ENCODE peak calls at places on chromosomes 4 and X, in nine cellular contexts. N, T, E, G, L, X, Z, K and U are unnamed samples.

GRCh38 chr4:182449186-182449880 is 206.1 kb downstream of the TENM3 start:
- DNase-seq in N (no peak), T (no peak), E (peak), G (peak), L (peak), X (no peak), Z (peak), K (peak), U (no peak)

GRCh38 chr4:21083413-21083812 is 383.2 kb downstream of the PACRGL start:
- DNase-seq in N (no peak), T (no peak), E (peak), G (no peak), L (no peak), X (no peak), Z (no peak), K (no peak), U (no peak)

GRCh38 chrX:78321809-78322208 is 5.6 kb downstream of the CYSLTR1 start:
- DNase-seq in N (no peak), T (no peak), E (no peak), G (no peak), L (no peak), X (no peak), Z (no peak), K (no peak), U (no peak)

GRCh38 chr4:100913685-100914084 is 395.9 kb upstream of the EMCN start:
- DNase-seq in N (no peak), T (no peak), E (peak), G (no peak), L (no peak), X (no peak), Z (no peak), K (no peak), U (peak)

GRCh38 chr4:20266215-20267082 is 14.7 kb downstream of the SLIT2 start:
- DNase-seq in N (no peak), T (peak), E (no peak), G (peak), L (peak), X (no peak), Z (peak), K (no peak), U (no peak)

GRCh38 chr4:57073559-57073958 is 36.6 kb downstream of the IGFBP7 start:
- DNase-seq in N (no peak), T (no peak), E (no peak), G (no peak), L (no peak), X (no peak), Z (no peak), K (no peak), U (no peak)

GRCh38 chrX:48920713-48921104 is 1.9 kb upstream of the PIM2 start:
- DNase-seq in N (no peak), T (no peak), E (peak), G (no peak), L (no peak), X (no peak), Z (no peak), K (no peak), U (no peak)

GRCh38 chr4:57043304-57044251 is 64.9 kb downstream of the POLR2B start:
- DNase-seq in N (no peak), T (peak), E (no peak), G (peak), L (peak), X (no peak), Z (no peak), K (peak), U (no peak)

GRCh38 chr4:22238742-22239141 is 277.1 kb downstream of the ADGRA3 start:
- DNase-seq in N (no peak), T (peak), E (peak), G (no peak), L (no peak), X (no peak), Z (no peak), K (no peak), U (no peak)

GRCh38 chr4:128587382-128587781 is 222.1 kb upstream of the JADE1 start:
- DNase-seq in N (no peak), T (no peak), E (no peak), G (no peak), L (no peak), X (no peak), Z (no peak), K (no peak), U (no peak)

GRCh38 chrX:130079824-130080406 is 30.4 kb downstream of the ELF4 start:
- DNase-seq in N (no peak), T (peak), E (peak), G (peak), L (peak), X (peak), Z (peak), K (peak), U (peak)
- H3K9ac ChIP-seq in N (no peak), T (no peak), E (no peak), G (no peak), L (no peak), X (no peak), Z (no peak), K (no peak), U (no peak)

DNA sequence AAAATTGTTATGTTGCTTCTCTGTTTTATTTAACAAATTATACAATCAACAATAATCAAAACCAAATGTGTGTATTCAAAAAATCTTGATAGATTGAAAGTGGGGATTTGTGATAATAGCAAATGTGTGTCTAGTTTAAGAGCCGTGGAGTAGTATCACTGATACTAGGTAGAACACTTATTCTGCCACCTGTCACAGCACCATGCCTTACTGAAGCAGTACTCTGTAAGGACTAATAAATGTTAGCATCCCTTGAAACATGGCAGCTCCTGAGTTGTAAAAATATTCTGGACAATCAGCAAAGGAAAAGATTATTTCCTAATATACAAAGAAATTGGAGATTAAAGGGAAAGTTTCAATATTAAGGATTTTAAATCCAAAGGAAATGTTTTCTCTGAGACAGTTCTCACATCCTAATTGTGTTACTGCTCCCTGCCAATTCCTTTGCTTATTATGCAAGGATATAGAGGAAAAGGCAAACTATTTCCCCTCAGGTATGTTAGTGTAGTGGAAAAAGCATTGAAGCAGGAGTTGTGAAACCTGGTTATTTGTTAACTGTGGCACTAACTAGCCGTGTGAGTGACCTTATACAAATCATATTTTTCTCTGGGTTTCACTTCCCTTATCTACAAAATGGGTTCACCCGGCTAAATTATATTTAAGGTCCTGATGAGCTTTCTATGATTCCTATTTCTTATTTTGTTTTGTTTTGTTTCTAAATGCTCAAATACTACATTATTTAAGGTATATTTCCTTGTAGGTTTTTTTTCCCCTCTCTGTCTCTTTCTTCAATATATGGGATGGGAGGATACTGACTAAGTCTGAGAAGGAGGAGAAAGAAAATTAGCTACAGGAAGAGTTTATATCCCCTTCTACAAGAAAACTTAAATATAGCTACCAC is 303.2 kb downstream of the ARHGAP24 start:
- DNase-seq in N (peak), T (peak), E (peak), G (no peak), L (no peak), X (no peak), Z (no peak), K (peak), U (no peak)
- H3K27ac ChIP-seq in N (peak), T (peak), E (peak), G (peak), L (peak), X (no peak), Z (peak), K (peak), U (no peak)

GRCh38 chr4:175499735-175500352 is 312.2 kb downstream of the GPM6A start:
- DNase-seq in N (no peak), T (no peak), E (no peak), G (no peak), L (no peak), X (no peak), Z (no peak), K (no peak), U (no peak)
- H3K4me3 ChIP-seq in N (no peak), T (no peak), E (no peak), G (no peak), L (no peak), X (no peak), Z (no peak), K (no peak), U (no peak)

GRCh38 chrX:66680451-66680850 is 41.6 kb upstream of the EDA2R start:
- DNase-seq in N (no peak), T (peak), E (no peak), G (peak), L (peak), X (no peak), Z (no peak), K (no peak), U (no peak)
- H3K9ac ChIP-seq in N (no peak), T (no peak), E (no peak), G (no peak), L (no peak), X (no peak), Z (no peak), K (no peak), U (no peak)

GRCh38 chr4:74369860-74370259 is 4.9 kb downstream of the EREG start:
- DNase-seq in N (no peak), T (no peak), E (no peak), G (no peak), L (no peak), X (no peak), Z (no peak), K (no peak), U (no peak)
- H3K27ac ChIP-seq in N (no peak), T (no peak), E (no peak), G (no peak), L (no peak), X (no peak), Z (no peak), K (no peak), U (no peak)

GRCh38 chr4:779555-779954 is 46.4 kb downstream of the CPLX1 start:
- DNase-seq in N (no peak), T (no peak), E (no peak), G (no peak), L (no peak), X (no peak), Z (no peak), K (no peak), U (no peak)
- H3K4me3 ChIP-seq in N (no peak), T (peak), E (no peak), G (no peak), L (no peak), X (peak), Z (no peak), K (no peak), U (no peak)

GRCh38 chr4:4397441-4397819 is 10.5 kb downstream of the NSG1 start:
- DNase-seq in N (no peak), T (no peak), E (no peak), G (no peak), L (no peak), X (no peak), Z (no peak), K (no peak), U (no peak)
- H3K9ac ChIP-seq in N (no peak), T (no peak), E (no peak), G (no peak), L (no peak), X (no peak), Z (no peak), K (no peak), U (peak)

DNA sequence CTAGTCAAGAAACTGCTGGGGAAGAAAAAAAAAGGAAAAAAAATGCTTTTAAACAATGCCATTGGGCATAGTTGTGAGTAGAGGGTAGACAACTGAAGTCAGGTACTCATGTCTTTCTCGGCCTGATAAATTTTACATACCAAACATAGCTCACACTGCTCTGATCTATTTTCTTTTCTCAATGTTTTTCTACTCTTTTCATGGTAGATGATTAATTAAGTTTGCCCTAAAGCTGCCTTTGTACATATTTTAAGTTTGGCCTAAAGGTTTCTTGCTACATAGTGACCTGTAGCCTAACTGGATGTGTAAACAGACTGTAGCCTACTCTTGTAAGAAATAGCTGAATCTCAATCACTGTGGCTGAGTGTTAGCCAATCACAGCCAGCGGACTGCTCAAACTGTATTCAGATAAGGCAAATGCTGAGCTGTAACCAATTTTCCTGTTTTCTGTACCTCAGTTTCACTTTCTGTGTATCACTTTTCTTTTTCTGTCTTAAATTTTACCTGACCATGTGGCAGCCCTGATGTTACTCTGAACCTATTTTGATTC is 121.0 kb downstream of the PCDH10 start:
- DNase-seq in N (no peak), T (no peak), E (peak), G (no peak), L (no peak), X (no peak), Z (peak), K (peak), U (no peak)
- H3K27ac ChIP-seq in N (no peak), T (no peak), E (no peak), G (no peak), L (no peak), X (no peak), Z (no peak), K (no peak), U (no peak)

DNA sequence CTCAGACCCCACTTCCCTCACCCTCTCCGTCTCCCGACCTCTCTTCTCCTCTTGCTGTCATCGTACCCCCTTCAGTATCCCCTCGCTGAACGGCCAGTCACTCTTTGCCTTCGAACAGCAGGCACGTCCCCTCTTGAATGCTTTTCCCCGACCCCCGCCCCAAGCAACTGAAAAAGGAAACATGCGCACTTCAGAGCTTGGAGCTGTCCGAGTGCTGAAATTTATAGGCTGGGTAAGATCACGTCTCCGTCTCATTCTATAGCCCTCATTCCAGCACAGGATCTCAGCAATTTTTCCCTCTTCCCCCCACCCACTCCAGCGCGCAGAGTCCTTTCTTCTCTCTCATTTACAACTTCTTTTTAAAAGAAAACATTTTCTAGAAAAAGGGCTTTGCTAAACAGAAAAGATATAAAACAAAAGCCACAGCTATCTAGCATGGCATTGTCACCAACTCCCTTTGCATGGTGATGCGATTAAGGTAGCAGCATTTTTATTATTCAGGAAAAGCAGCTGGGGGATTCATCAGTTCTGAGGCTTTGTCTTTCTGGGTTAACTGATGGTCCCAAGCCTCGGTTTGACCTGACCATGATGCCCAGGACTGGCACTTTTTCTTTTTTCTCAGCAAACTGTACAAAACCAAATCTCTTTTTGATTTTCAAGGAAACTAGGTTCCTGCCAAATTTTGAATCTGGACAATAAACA is at the start of gene GLRA2:
- DNase-seq in N (no peak), T (peak), E (peak), G (no peak), L (peak), X (peak), Z (peak), K (peak), U (no peak)
- H3K4me3 ChIP-seq in N (no peak), T (peak), E (no peak), G (no peak), L (no peak), X (peak), Z (peak), K (peak), U (no peak)

DNA sequence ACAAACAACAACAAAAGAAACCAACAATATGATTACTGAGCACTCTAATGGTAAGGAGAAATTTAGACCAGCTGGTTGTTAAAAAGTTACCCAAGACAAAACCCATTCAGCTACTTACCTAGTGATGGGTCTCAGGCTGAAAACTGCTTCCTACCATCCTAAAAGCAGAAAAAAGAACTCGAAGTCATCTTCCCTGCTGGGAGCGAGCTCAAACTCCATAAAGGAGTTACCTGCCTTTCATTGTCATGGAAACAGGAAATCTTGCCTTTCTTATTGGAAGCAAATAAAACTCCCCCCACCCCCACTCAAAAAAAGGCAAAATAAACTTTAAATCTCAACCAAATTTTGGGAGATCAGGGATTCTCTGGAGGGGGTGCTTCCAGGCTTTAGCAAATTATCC is 1478.3 kb downstream of the C4orf33 start:
- DNase-seq in N (no peak), T (no peak), E (no peak), G (no peak), L (no peak), X (no peak), Z (no peak), K (no peak), U (no peak)
- H3K9ac ChIP-seq in N (no peak), T (no peak), E (no peak), G (no peak), L (no peak), X (no peak), Z (no peak), K (no peak), U (no peak)